ENCODE peak calls at places on chromosomes 3 and 15, in four cellular contexts. I is mesothelial cell of epicardium, O is foreskin fibroblast, R is AG09309. J is an unnamed sample.

GRCh38 chr3:77449459-77449858 is 409.6 kb downstream of the ROBO2 start:
- DNase-seq in I (no peak), O (no peak), R (no peak), J (no peak)

GRCh38 chr3:40022267-40022827 is 212.9 kb downstream of the MYRIP start:
- DNase-seq in I (no peak), O (no peak), R (no peak), J (no peak)

GRCh38 chr15:64898406-64898805 is 13.3 kb upstream of the ANKDD1A start:
- DNase-seq in I (no peak), O (no peak), R (no peak), J (no peak)

GRCh38 chr15:39135989-39136388 is 444.9 kb upstream of the THBS1 start:
- DNase-seq in I (no peak), O (peak; percentile 91), R (peak; percentile 94), J (no peak)

GRCh38 chr3:129985113-129985512 is 10.6 kb downstream of the TRH start:
- DNase-seq in I (no peak), O (no peak), R (no peak), J (no peak)

GRCh38 chr3:156539802-156540201 is 15.1 kb downstream of the SSR3 start:
- DNase-seq in I (no peak), O (no peak), R (no peak), J (no peak)

GRCh38 chr3:19644405-19644804 is 289.6 kb downstream of the EFHB start:
- DNase-seq in I (no peak), O (no peak), R (no peak), J (no peak)

GRCh38 chr3:32816439-32817194 is 1.2 kb upstream of the TRIM71 start:
- DNase-seq in I (peak; percentile 29), O (peak; percentile 18), R (no peak), J (peak; percentile 64)

GRCh38 chr3:114645392-114645791 is 351.6 kb downstream of the TIGIT start:
- DNase-seq in I (no peak), O (peak; percentile 50), R (no peak), J (no peak)

GRCh38 chr3:179723617-179724016 is 70.8 kb downstream of the USP13 start:
- DNase-seq in I (no peak), O (no peak), R (no peak), J (no peak)

GRCh38 chr3:146472611-146473010 is 3.2 kb upstream of the PLSCR2 start:
- DNase-seq in I (no peak), O (no peak), R (no peak), J (no peak)

GRCh38 chr3:127720161-127720823 is 47.5 kb downstream of the ABTB1 start:
- DNase-seq in I (no peak), O (no peak), R (no peak), J (no peak)
- TF ChIP-seq CTCF in I (no peak), O (no peak), R (no peak), J (no peak)

GRCh38 chr3:27504749-27505148 is 20.6 kb upstream of the SLC4A7 start:
- DNase-seq in I (no peak), O (no peak), R (no peak), J (no peak)
- TF ChIP-seq CTCF in I (no peak), O (no peak), R (no peak), J (no peak)

GRCh38 chr15:25619076-25619475 is 180.3 kb upstream of the UBE3A start:
- DNase-seq in I (no peak), O (no peak), R (no peak), J (no peak)
- TF ChIP-seq CTCF in I (no peak), O (no peak), R (no peak), J (no peak)

GRCh38 chr3:150240891-150241290 is 167.2 kb upstream of the TSC22D2 start:
- DNase-seq in I (no peak), O (no peak), R (no peak), J (no peak)

GRCh38 chr3:150237490-150237889 is 170.6 kb upstream of the TSC22D2 start:
- DNase-seq in I (no peak), O (peak; percentile 56), R (no peak), J (no peak)

GRCh38 chr3:150238043-150238802 is 169.9 kb upstream of the TSC22D2 start:
- DNase-seq in I (no peak), O (no peak), R (no peak), J (no peak)

GRCh38 chr3:150239764-150240163 is 168.3 kb upstream of the TSC22D2 start:
- DNase-seq in I (no peak), O (no peak), R (no peak), J (no peak)

GRCh38 chr3:150238995-150239612 is 169.0 kb upstream of the TSC22D2 start:
- DNase-seq in I (no peak), O (no peak), R (no peak), J (no peak)
- TF ChIP-seq CTCF in I (no peak), O (peak; percentile 12), R (no peak), J (no peak)

GRCh38 chr15:85289677-85290365 is 90.6 kb upstream of the AKAP13 start:
- DNase-seq in I (no peak), O (no peak), R (peak; percentile 7), J (peak; percentile 51)
- TF ChIP-seq CTCF in I (peak; percentile 32), O (peak; percentile 41), R (peak; percentile 64), J (peak; percentile 48)

GRCh38 chr3:172840463-172840862 is 89.9 kb downstream of the ECT2 start:
- DNase-seq in I (no peak), O (no peak), R (no peak), J (no peak)

GRCh38 chr3:172839679-172840078 is 89.2 kb downstream of the ECT2 start:
- DNase-seq in I (no peak), O (no peak), R (no peak), J (no peak)

GRCh38 chr3:172832983-172833382 is 82.5 kb downstream of the ECT2 start:
- DNase-seq in I (no peak), O (no peak), R (no peak), J (no peak)

GRCh38 chr3:172840913-172841312 is 90.4 kb downstream of the ECT2 start:
- DNase-seq in I (no peak), O (no peak), R (no peak), J (no peak)

DNA sequence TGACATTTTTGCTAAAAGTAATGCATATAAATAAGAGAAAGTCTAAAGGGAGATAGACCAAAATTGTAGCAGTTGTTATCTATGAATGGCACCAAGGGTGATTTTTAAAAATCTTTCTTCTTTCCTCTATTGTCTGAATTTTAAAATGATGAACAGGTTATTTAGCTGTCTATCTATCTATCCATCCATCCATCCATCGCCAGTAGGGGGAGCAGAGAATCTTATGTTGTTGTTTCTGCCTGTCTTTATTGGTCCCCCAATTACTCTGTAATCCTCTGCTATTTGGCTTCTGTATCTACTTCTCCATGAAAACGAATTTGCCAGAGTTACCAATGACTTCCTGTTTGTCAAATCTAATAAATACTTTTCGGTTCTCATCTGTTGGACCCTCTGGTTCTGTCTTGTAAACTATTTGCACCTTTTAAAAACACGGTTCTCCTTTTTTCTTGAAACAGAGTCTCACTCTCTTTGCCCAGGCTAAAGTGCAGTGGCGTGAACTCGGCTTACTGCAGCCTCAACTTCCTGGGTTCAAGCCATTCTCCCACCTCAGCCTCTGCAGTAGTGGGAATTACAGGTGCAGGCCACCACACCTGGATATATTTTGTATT is 86.0 kb downstream of the ECT2 start:
- DNase-seq in I (no peak), O (peak; percentile 27), R (peak; percentile 13), J (peak; percentile 24)
- TF ChIP-seq CTCF in I (peak; percentile 54), O (peak; percentile 68), R (peak; percentile 74), J (peak; percentile 42)

GRCh38 chr3:148646126-148646660 is 51.5 kb upstream of the AGTR1 start:
- DNase-seq in I (no peak), O (no peak), R (no peak), J (no peak)
- TF ChIP-seq CTCF in I (no peak), O (no peak), R (no peak), J (no peak)

DNA sequence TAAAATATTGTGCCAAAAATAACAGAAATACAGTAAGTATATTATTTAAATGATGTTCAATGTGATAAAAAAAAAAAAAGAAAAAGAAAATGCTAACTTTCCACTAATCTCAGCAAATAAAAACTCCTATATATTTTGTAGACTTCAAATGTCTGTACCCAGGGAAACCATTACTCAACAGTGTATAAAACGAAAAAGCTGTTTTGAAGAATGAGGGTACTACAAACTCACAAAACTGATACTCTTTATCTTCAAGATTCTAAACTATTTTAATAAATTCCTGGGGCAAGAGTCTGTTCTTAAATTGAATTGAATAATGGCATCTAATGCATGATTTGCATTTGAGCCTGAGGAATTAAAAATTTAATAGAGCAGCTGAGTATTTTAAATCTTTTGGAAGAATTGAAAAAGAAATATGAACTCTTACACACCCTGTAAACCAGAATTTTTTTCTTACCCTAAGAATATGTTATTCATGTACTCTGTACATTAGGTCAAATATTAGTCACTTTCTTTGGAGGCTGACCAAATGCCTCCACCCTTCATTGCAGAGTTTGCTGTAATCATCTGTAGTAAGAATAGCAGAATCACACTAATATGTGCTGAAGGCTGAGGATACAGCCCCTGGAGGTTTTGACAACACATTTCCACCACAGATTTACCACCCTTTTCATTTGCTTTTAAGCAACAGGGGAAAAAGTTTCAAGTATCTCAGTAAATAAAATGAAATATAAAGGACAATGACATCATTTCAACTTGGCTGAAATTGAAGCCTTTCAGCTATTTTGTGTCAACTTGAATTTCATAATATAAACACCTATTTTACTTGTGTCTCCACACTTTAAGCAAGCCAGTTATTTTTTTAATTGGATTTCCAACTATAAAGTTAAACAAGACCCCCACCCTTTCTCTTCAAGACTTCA is 79.7 kb downstream of the FBN1 start:
- DNase-seq in I (no peak), O (peak; percentile 92), R (peak; percentile 53), J (no peak)
- TF ChIP-seq CTCF in I (no peak), O (no peak), R (no peak), J (no peak)

GRCh38 chr15:56886878-56887781 is 31.3 kb upstream of the TCF12 start:
- DNase-seq in I (peak; percentile 87), O (peak; percentile 99), R (peak; percentile 89), J (peak; percentile 90)
- TF ChIP-seq CTCF in I (no peak), O (no peak), R (peak; percentile 6), J (no peak)

GRCh38 chr15:26838742-26839460 is 28.0 kb upstream of the GABRA5 start:
- DNase-seq in I (no peak), O (no peak), R (no peak), J (no peak)
- TF ChIP-seq CTCF in I (peak; percentile 64), O (peak; percentile 25), R (peak; percentile 40), J (no peak)

J was measured in GM13976.